ENCODE peak calls at places on chromosomes 1 and 21, in five cellular contexts. H is NCI-H526 treated with DMSO at 0.1 percent for 48 hours; A is mesenchymal stem cell; F is progenitor cell of endocrine pancreas; T is activated naive CD4-positive, alpha-beta T cell. Y is an unnamed sample.

GRCh38 chr1:236615399-236616148 is 11.3 kb upstream of the HEATR1 start:
- DNase-seq in H (no peak), A (no peak), F (no peak), T (no peak), Y (no peak)

GRCh38 chr1:2415801-2416208 is 3.4 kb upstream of the PEX10 start:
- DNase-seq in H (peak; percentile 10), A (no peak), F (no peak), T (no peak), Y (no peak)

GRCh38 chr1:169584483-169585144 is 1.7 kb downstream of the F5 start:
- DNase-seq in H (no peak), A (no peak), F (no peak), T (no peak), Y (no peak)

GRCh38 chr1:23525558-23526174 is 5.4 kb downstream of the E2F2 start:
- DNase-seq in H (no peak), A (no peak), F (no peak), T (no peak), Y (no peak)

GRCh38 chr21:36747815-36748381 is 49.0 kb downstream of the SIM2 start:
- DNase-seq in H (peak; percentile 46), A (peak; percentile 48), F (peak; percentile 85), T (no peak), Y (no peak)

GRCh38 chr1:158212315-158212714 is 31.6 kb downstream of the CD1D start:
- DNase-seq in H (no peak), A (no peak), F (no peak), T (no peak), Y (no peak)

GRCh38 chr1:8858888-8859706 is 19.4 kb downstream of the ENO1 start:
- DNase-seq in H (peak; percentile 23), A (peak; percentile 80), F (no peak), T (no peak), Y (peak; percentile 73)

GRCh38 chr1:202162049-202162417 is 1.6 kb upstream of the PTPN7 start:
- DNase-seq in H (no peak), A (no peak), F (no peak), T (no peak), Y (no peak)

GRCh38 chr1:73593379-73593778 is 604.6 kb downstream of the LRRIQ3 start:
- DNase-seq in H (peak; percentile 35), A (peak; percentile 88), F (no peak), T (no peak), Y (peak; percentile 3)

GRCh38 chr1:221093903-221094865 is 214.9 kb downstream of the HLX start:
- DNase-seq in H (no peak), A (peak; percentile 60), F (no peak), T (no peak), Y (peak; percentile 84)

GRCh38 chr1:70142120-70142519 is 63.3 kb downstream of the LRRC40 start:
- DNase-seq in H (no peak), A (no peak), F (no peak), T (no peak), Y (peak; percentile 35)

GRCh38 chr1:14919755-14920154 is 233.8 kb upstream of the TMEM51 start:
- DNase-seq in H (no peak), A (no peak), F (no peak), T (no peak), Y (no peak)